ENCODE peak calls at places on chromosome 22, in nine cellular contexts. C, X, L, J, Y, M, I, G and E are unnamed samples. For H3K36me3, the result is how much of the 10 kb centered on the place peaks cover.

GRCh38 chr22:17578129-17578754 is 14.9 kb downstream of the SLC25A18 start:
- DNase-seq in C (no peak), X (peak), L (peak), J (no peak), Y (peak), M (no peak), I (no peak), G (peak), E (no peak)

GRCh38 chr22:26548984-26549383 is 36.7 kb upstream of the TFIP11 start:
- DNase-seq in C (no peak), X (no peak), L (no peak), J (no peak), Y (no peak), M (no peak), I (no peak), G (no peak), E (no peak)

GRCh38 chr22:19884161-19884953 is 29.7 kb upstream of the GNB1L start:
- DNase-seq in C (no peak), X (no peak), L (no peak), J (peak), Y (no peak), M (no peak), I (no peak), G (no peak), E (no peak)

GRCh38 chr22:39348909-39349505 is 784 bp upstream of the SYNGR1 start:
- DNase-seq in C (no peak), X (no peak), L (no peak), J (no peak), Y (peak), M (no peak), I (no peak), G (no peak), E (no peak)

GRCh38 chr22:24326266-24326665 is 55.6 kb downstream of the SPECC1L start:
- DNase-seq in C (no peak), X (no peak), L (no peak), J (no peak), Y (no peak), M (no peak), I (no peak), G (no peak), E (no peak)

GRCh38 chr22:50170453-50171318 is at the start of gene PANX2:
- DNase-seq in C (no peak), X (no peak), L (no peak), J (peak), Y (no peak), M (peak), I (no peak), G (no peak), E (no peak)

GRCh38 chr22:49647346-49648026 is 180.2 kb downstream of the BRD1 start:
- DNase-seq in C (peak), X (no peak), L (no peak), J (no peak), Y (no peak), M (no peak), I (no peak), G (no peak), E (no peak)

GRCh38 chr22:39290724-39291161 is 28.7 kb downstream of the RPL3 start:
- DNase-seq in C (no peak), X (peak), L (no peak), J (no peak), Y (peak), M (peak), I (no peak), G (peak), E (no peak)

GRCh38 chr22:26903030-26903856 is 245.9 kb downstream of the MIAT start:
- DNase-seq in C (peak), X (no peak), L (no peak), J (no peak), Y (no peak), M (peak), I (no peak), G (no peak), E (no peak)

GRCh38 chr22:39388261-39389011 is 11.1 kb upstream of the TAB1 start:
- DNase-seq in C (no peak), X (peak), L (peak), J (peak), Y (peak), M (peak), I (peak), G (peak), E (peak)

GRCh38 chr22:49660321-49660720 is 167.4 kb downstream of the BRD1 start:
- DNase-seq in C (no peak), X (no peak), L (no peak), J (no peak), Y (no peak), M (no peak), I (no peak), G (no peak), E (no peak)

GRCh38 chr22:23856721-23857605 is 712 bp upstream of the SLC2A11 start:
- DNase-seq in C (peak), X (no peak), L (no peak), J (peak), Y (peak), M (peak), I (peak), G (no peak), E (no peak)

GRCh38 chr22:28442264-28442950 is 237.2 kb downstream of the TTC28 start:
- DNase-seq in C (peak), X (peak), L (peak), J (peak), Y (peak), M (peak), I (peak), G (peak), E (peak)

GRCh38 chr22:49408102-49408836 is 419.4 kb downstream of the BRD1 start:
- DNase-seq in C (no peak), X (no peak), L (peak), J (no peak), Y (no peak), M (no peak), I (no peak), G (peak), E (no peak)

GRCh38 chr22:22194931-22195264 is 49.7 kb upstream of the VPREB1 start:
- DNase-seq in C (peak), X (no peak), L (no peak), J (no peak), Y (no peak), M (no peak), I (no peak), G (no peak), E (no peak)

GRCh38 chr22:19592464-19592863 is 68.3 kb upstream of the CLDN5 start:
- DNase-seq in C (no peak), X (no peak), L (no peak), J (no peak), Y (no peak), M (no peak), I (no peak), G (no peak), E (no peak)

GRCh38 chr22:35258144-35258988 is 1.1 kb downstream of the HMGXB4 start:
- DNase-seq in C (peak), X (peak), L (no peak), J (no peak), Y (no peak), M (peak), I (peak), G (no peak), E (no peak)

DNA sequence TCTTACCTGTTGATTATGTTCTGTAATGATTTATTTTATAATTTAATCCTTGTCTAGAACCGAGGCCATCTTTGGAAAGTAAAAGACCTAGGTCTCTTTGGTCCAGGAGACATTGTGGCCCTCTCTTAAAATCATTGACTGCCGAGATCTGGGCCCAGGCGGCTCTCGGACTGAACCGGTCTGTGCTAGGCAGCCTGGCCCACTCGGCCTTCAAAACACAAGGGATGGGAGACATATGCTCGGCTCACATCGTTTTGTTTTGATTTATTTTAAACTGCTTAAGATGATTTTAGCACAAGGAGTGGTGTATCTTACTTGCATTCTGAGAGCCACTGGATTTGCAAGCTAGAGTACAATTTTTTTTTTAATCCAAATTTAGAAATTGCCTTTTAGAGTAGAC is 80.2 kb upstream of the WNT7B start:
- DNase-seq in C (peak), X (no peak), L (no peak), J (peak), Y (no peak), M (no peak), I (peak), G (peak), E (no peak)
- H3K4me3 ChIP-seq in C (peak), X (peak), L (no peak), J (no peak), Y (peak), M (no peak), I (peak), G (peak), E (no peak)

GRCh38 chr22:37229012-37229804 is 14.9 kb downstream of the RAC2 start:
- DNase-seq in C (peak), X (no peak), L (no peak), J (peak), Y (no peak), M (no peak), I (no peak), G (no peak), E (no peak)

GRCh38 chr22:37228106-37229011 is 15.7 kb downstream of the RAC2 start:
- DNase-seq in C (no peak), X (no peak), L (no peak), J (peak), Y (peak), M (no peak), I (no peak), G (no peak), E (no peak)

GRCh38 chr22:37231406-37232139 is 12.5 kb downstream of the RAC2 start:
- DNase-seq in C (no peak), X (no peak), L (no peak), J (peak), Y (no peak), M (no peak), I (no peak), G (no peak), E (peak)

GRCh38 chr22:37230673-37231405 is 13.2 kb downstream of the RAC2 start:
- DNase-seq in C (no peak), X (no peak), L (no peak), J (peak), Y (no peak), M (no peak), I (peak), G (no peak), E (peak)

DNA sequence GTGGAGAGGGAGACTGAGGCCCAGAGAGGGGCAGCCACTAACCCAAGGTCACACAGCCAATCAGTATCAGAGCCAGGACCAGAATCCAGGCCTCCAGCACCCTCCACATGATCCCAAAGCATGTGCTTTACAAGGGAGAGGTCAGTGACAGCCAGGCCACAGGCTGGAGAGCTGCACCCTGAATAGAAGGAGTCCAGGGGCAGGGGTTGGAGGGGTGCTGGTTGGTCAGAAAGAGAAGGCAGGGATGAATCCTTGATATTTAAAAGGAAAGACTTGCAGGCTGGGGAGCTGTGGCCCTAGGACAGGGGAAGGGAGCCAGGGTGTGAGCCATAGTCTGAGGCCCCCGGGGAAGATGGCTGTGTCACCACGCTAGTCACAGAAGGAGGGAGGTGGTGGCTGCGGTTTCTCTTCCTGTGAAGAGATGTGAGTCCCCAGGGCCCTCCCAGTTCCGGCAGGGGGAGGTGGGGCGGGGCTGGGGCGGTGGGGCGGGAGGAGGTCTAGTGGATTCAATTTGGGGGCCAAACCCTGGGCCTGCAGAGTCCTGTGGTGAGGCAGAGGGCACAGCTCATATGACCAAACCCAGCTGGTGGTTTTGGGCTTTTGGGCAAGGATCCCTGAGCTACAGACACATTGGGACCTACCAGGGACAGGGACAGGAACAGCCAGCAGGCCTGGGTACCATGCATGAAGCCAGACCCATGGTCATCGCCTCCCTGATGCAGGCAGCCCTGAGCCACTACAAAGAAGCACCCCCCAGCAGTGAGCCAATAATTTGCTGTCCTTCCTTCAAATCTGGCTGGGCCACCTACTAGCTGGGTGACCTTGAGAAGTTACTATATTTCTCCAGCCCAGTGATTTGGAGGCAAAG is 14.0 kb downstream of the RAC2 start:
- DNase-seq in C (peak), X (no peak), L (peak), J (peak), Y (no peak), M (no peak), I (peak), G (peak), E (peak)
- H3K36me3 ChIP-seq in C (half or more), X (under half), L (under half), J (half or more), Y (under half), M (under half), I (under half), G (under half), E (under half)

GRCh38 chr22:46590334-46590733 is 29.9 kb upstream of the GRAMD4 start:
- DNase-seq in C (no peak), X (no peak), L (no peak), J (peak), Y (peak), M (no peak), I (no peak), G (peak), E (no peak)

GRCh38 chr22:46593211-46593676 is 26.9 kb upstream of the GRAMD4 start:
- DNase-seq in C (peak), X (peak), L (no peak), J (peak), Y (no peak), M (no peak), I (no peak), G (no peak), E (no peak)

GRCh38 chr22:46589871-46590271 is 30.3 kb upstream of the GRAMD4 start:
- DNase-seq in C (no peak), X (no peak), L (no peak), J (no peak), Y (no peak), M (peak), I (no peak), G (no peak), E (no peak)

GRCh38 chr22:46592390-46592872 is 27.8 kb upstream of the GRAMD4 start:
- DNase-seq in C (peak), X (no peak), L (no peak), J (peak), Y (peak), M (no peak), I (peak), G (no peak), E (peak)

DNA sequence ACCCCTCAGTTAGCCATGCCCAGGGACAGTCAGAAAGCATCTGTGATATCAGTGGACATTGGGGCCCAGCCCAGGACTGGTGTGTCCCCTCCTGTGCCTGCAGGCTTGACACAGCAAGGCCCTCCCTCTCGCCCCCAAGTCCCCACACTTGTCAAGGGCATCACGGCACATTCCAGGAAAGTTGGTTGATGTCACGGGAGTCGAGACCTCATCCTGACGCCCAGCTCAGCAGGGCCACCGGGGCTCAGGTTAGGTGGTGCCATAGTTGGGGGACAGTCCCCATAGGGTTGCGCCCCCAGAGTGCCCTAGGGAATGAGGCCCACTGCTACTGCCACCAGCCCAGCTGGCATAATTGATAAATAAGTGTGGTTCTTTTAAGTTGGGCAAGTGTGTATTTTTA is 28.3 kb upstream of the GRAMD4 start:
- DNase-seq in C (no peak), X (no peak), L (no peak), J (peak), Y (no peak), M (no peak), I (no peak), G (no peak), E (no peak)
- H3K27ac ChIP-seq in C (peak), X (peak), L (peak), J (peak), Y (peak), M (no peak), I (peak), G (peak), E (no peak)

GRCh38 chr22:42925598-42925997 is 68.5 kb upstream of the ARFGAP3 start:
- DNase-seq in C (no peak), X (no peak), L (no peak), J (peak), Y (no peak), M (no peak), I (no peak), G (no peak), E (no peak)

GRCh38 chr22:42921301-42921700 is 64.2 kb upstream of the ARFGAP3 start:
- DNase-seq in C (no peak), X (no peak), L (no peak), J (peak), Y (no peak), M (no peak), I (no peak), G (no peak), E (no peak)

GRCh38 chr22:42920101-42920820 is 63.2 kb upstream of the ARFGAP3 start:
- DNase-seq in C (no peak), X (no peak), L (no peak), J (peak), Y (no peak), M (no peak), I (no peak), G (no peak), E (no peak)

GRCh38 chr22:42924436-42924835 is 67.4 kb upstream of the ARFGAP3 start:
- DNase-seq in C (no peak), X (no peak), L (no peak), J (peak), Y (no peak), M (no peak), I (no peak), G (no peak), E (no peak)

DNA sequence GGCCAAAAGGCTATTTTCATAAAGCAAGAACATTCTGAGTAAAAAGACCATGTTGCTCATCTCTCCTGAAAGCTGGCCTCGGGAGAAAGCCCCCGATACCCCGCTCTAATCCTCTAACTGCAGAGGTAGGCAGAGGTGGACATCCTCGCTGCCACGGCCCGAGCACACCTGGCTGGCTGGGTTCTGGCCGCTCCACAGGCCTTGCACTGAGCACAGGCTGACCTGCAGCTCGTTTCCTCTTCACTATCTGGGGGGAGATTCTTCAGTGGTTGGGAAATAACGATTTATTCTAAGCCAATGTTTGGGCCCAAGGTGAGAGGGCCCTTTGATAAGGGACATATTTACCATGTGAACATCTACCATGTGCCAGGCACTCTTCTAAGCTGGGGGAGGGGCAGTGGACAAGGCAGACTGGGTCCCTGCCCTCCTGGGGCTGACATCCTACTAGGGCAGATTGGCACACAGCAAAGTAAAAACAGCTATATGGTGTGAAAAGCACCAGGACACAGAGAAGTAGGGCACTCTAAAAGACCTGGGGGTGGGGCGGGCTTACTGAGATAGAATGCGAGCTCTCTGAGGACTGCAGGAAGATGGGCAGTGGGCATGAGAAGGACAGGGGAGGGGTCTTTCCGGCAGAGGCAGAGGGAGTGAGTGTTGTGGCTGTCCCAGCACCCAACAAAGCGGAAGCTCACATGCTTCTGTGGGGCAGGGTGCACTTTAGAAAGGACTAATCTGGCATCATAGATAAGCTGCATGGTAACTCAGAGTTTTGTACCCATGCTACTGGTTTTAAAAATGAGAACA is 65.5 kb upstream of the ARFGAP3 start:
- DNase-seq in C (no peak), X (no peak), L (no peak), J (peak), Y (no peak), M (no peak), I (no peak), G (no peak), E (no peak)
- H3K4me3 ChIP-seq in C (no peak), X (no peak), L (no peak), J (no peak), Y (no peak), M (no peak), I (no peak), G (no peak), E (no peak)

GRCh38 chr22:29803190-29803589 is 34.9 kb downstream of the ASCC2 start:
- DNase-seq in C (no peak), X (no peak), L (no peak), J (no peak), Y (no peak), M (no peak), I (no peak), G (no peak), E (no peak)
- H3K36me3 ChIP-seq in C (half or more), X (half or more), L (under half), J (half or more), Y (under half), M (under half), I (under half), G (half or more), E (half or more)

DNA sequence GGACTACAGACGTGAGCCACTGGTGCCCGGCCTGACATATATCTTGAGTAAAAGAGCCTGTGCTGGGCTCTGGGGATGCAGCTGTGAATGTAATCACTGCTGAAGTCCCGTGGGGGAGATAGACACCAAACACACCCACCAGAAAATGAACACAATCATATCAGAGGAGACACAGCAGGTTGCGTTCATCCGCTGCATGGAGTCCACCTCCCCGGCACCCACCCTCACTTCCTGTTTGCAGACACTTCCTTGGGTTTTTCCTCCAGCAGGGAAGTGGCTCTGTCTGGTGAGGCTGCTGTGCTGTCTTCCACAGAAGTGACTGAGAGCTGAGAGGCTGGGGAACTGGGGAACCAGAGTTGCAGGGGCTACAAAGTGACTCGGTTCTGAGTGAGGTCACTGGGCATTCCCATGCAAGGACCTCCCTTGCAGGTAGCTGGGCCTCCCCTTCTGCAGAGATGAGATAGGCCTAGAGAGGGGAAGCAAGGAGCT is 7.2 kb downstream of the MICALL1 start:
- DNase-seq in C (no peak), X (no peak), L (no peak), J (no peak), Y (peak), M (no peak), I (no peak), G (no peak), E (no peak)
- H3K27ac ChIP-seq in C (no peak), X (no peak), L (no peak), J (no peak), Y (peak), M (no peak), I (no peak), G (no peak), E (no peak)

GRCh38 chr22:36371920-36372319 is 15.8 kb downstream of the MYH9 start:
- DNase-seq in C (no peak), X (no peak), L (no peak), J (no peak), Y (no peak), M (no peak), I (no peak), G (no peak), E (no peak)
- H3K4me3 ChIP-seq in C (no peak), X (no peak), L (no peak), J (no peak), Y (no peak), M (no peak), I (no peak), G (no peak), E (peak)